ENCODE peak calls at places on chromosomes 3 and 15, in five cellular contexts. One of them, this sample, is unnamed.

GRCh38 chr3:96863129-96863740 is 48.8 kb downstream of the EPHA6 start:
- DNase-seq in fibroblast of the aortic adventitia: peak
- DNase-seq in ovary: peak
- DNase-seq in BJ: no peak
- DNase-seq in A549: peak
- DNase-seq in this sample: no peak

GRCh38 chr15:83380682-83381081 is 66.5 kb upstream of the SH3GL3 start:
- DNase-seq in fibroblast of the aortic adventitia: peak
- DNase-seq in ovary: no peak
- DNase-seq in BJ: no peak
- DNase-seq in A549: peak
- DNase-seq in this sample: no peak

GRCh38 chr3:54994026-54994626 is 66.3 kb upstream of the LRTM1 start:
- DNase-seq in ovary: no peak
- DNase-seq in A549: no peak
- DNase-seq in BJ: no peak
- DNase-seq in fibroblast of the aortic adventitia: no peak
- DNase-seq in this sample: no peak

GRCh38 chr3:123447749-123448502 is 964 bp downstream of the ADCY5 start:
- DNase-seq in ovary: peak
- DNase-seq in fibroblast of the aortic adventitia: no peak
- DNase-seq in A549: no peak
- DNase-seq in BJ: no peak
- DNase-seq in this sample: no peak

GRCh38 chr15:86650084-86650483 is 570.4 kb downstream of the AGBL1 start:
- DNase-seq in ovary: no peak
- DNase-seq in fibroblast of the aortic adventitia: peak
- DNase-seq in A549: peak
- DNase-seq in BJ: no peak
- DNase-seq in this sample: no peak

GRCh38 chr3:148955544-148956346 is 35.6 kb upstream of the GYG1 start:
- DNase-seq in ovary: peak
- DNase-seq in A549: peak
- DNase-seq in fibroblast of the aortic adventitia: peak
- DNase-seq in BJ: peak
- DNase-seq in this sample: no peak

GRCh38 chr15:78353093-78353492 is 12.9 kb downstream of the CRABP1 start:
- DNase-seq in A549: peak
- DNase-seq in BJ: no peak
- DNase-seq in fibroblast of the aortic adventitia: peak
- DNase-seq in ovary: no peak
- DNase-seq in this sample: no peak

GRCh38 chr15:55267401-55268053 is 22.1 kb downstream of the RAB27A start:
- DNase-seq in BJ: no peak
- DNase-seq in A549: no peak
- DNase-seq in fibroblast of the aortic adventitia: peak
- DNase-seq in ovary: no peak
- DNase-seq in this sample: no peak

GRCh38 chr3:143763568-143764162 is 84.6 kb downstream of the SLC9A9 start:
- DNase-seq in ovary: no peak
- DNase-seq in fibroblast of the aortic adventitia: peak
- DNase-seq in BJ: no peak
- DNase-seq in A549: peak
- DNase-seq in this sample: no peak

GRCh38 chr3:133330043-133330442 is 69.8 kb upstream of the BFSP2 start:
- DNase-seq in BJ: no peak
- DNase-seq in fibroblast of the aortic adventitia: no peak
- DNase-seq in ovary: no peak
- DNase-seq in A549: no peak
- DNase-seq in this sample: no peak

GRCh38 chr15:92429378-92430066 is 35.8 kb downstream of the ST8SIA2 start:
- DNase-seq in A549: peak
- DNase-seq in BJ: no peak
- DNase-seq in ovary: no peak
- DNase-seq in fibroblast of the aortic adventitia: peak
- DNase-seq in this sample: no peak

GRCh38 chr3:147945968-147946519 is 536.9 kb downstream of the ZIC1 start:
- DNase-seq in fibroblast of the aortic adventitia: peak
- DNase-seq in BJ: peak
- DNase-seq in ovary: no peak
- DNase-seq in A549: peak
- DNase-seq in this sample: peak

GRCh38 chr3:197713477-197713822 is 23.3 kb downstream of the RUBCN start:
- DNase-seq in fibroblast of the aortic adventitia: no peak
- DNase-seq in A549: no peak
- DNase-seq in ovary: no peak
- DNase-seq in BJ: no peak
- DNase-seq in this sample: no peak

GRCh38 chr15:29937956-29938355 is 115.7 kb upstream of the TJP1 start:
- DNase-seq in A549: no peak
- DNase-seq in fibroblast of the aortic adventitia: peak
- DNase-seq in BJ: no peak
- DNase-seq in ovary: no peak
- DNase-seq in this sample: no peak

GRCh38 chr15:34055868-34056595 is 17.0 kb upstream of the AVEN start:
- DNase-seq in A549: no peak
- DNase-seq in ovary: no peak
- DNase-seq in fibroblast of the aortic adventitia: peak
- DNase-seq in BJ: peak
- DNase-seq in this sample: no peak

GRCh38 chr15:92954578-92954977 is 54.5 kb downstream of the CHD2 start:
- DNase-seq in fibroblast of the aortic adventitia: no peak
- DNase-seq in ovary: no peak
- DNase-seq in BJ: no peak
- DNase-seq in A549: peak
- DNase-seq in this sample: no peak

GRCh38 chr3:189353988-189354735 is 182.4 kb downstream of the TPRG1 start:
- DNase-seq in A549: peak
- DNase-seq in BJ: no peak
- DNase-seq in ovary: no peak
- DNase-seq in fibroblast of the aortic adventitia: no peak
- DNase-seq in this sample: no peak

GRCh38 chr3:73576995-73577394 is 47.7 kb downstream of the PDZRN3 start:
- DNase-seq in ovary: no peak
- DNase-seq in fibroblast of the aortic adventitia: peak
- DNase-seq in A549: no peak
- DNase-seq in BJ: no peak
- DNase-seq in this sample: no peak

GRCh38 chr15:78650022-78650421 is 9.0 kb upstream of the CHRNB4 start:
- DNase-seq in ovary: no peak
- DNase-seq in A549: no peak
- DNase-seq in BJ: no peak
- DNase-seq in fibroblast of the aortic adventitia: no peak
- DNase-seq in this sample: no peak

GRCh38 chr3:73235768-73236167 is 174.3 kb downstream of the EBLN2 start:
- DNase-seq in fibroblast of the aortic adventitia: no peak
- DNase-seq in BJ: no peak
- DNase-seq in A549: no peak
- DNase-seq in ovary: no peak
- DNase-seq in this sample: no peak

GRCh38 chr3:156252656-156253055 is 132.3 kb downstream of the KCNAB1 start:
- DNase-seq in A549: no peak
- DNase-seq in ovary: no peak
- DNase-seq in fibroblast of the aortic adventitia: no peak
- DNase-seq in BJ: no peak
- DNase-seq in this sample: no peak

GRCh38 chr3:142888099-142888483 is 792 bp downstream of the PCOLCE2 start:
- DNase-seq in BJ: no peak
- DNase-seq in fibroblast of the aortic adventitia: peak
- DNase-seq in A549: peak
- DNase-seq in ovary: no peak
- DNase-seq in this sample: no peak

GRCh38 chr3:44429459-44429858 is 48.0 kb downstream of the ZNF445 start:
- DNase-seq in BJ: no peak
- DNase-seq in A549: no peak
- DNase-seq in fibroblast of the aortic adventitia: no peak
- DNase-seq in ovary: no peak
- DNase-seq in this sample: no peak

GRCh38 chr3:186502138-186502941 is 41.8 kb downstream of the CRYGS start:
- DNase-seq in fibroblast of the aortic adventitia: no peak
- DNase-seq in ovary: no peak
- DNase-seq in BJ: no peak
- DNase-seq in A549: no peak
- DNase-seq in this sample: no peak

GRCh38 chr15:45397116-45397665 is 18.8 kb upstream of the GATM start:
- DNase-seq in fibroblast of the aortic adventitia: no peak
- DNase-seq in ovary: no peak
- DNase-seq in BJ: no peak
- DNase-seq in A549: no peak
- DNase-seq in this sample: no peak

GRCh38 chr3:187567741-187568140 is 102.5 kb downstream of the SST start:
- DNase-seq in A549: no peak
- DNase-seq in BJ: peak
- DNase-seq in fibroblast of the aortic adventitia: peak
- DNase-seq in ovary: no peak
- DNase-seq in this sample: no peak

GRCh38 chr3:170469151-170470062 is 50.7 kb downstream of the CLDN11 start:
- DNase-seq in BJ: peak
- DNase-seq in fibroblast of the aortic adventitia: peak
- DNase-seq in ovary: peak
- DNase-seq in A549: peak
- DNase-seq in this sample: no peak

GRCh38 chr3:185656321-185656840 is 70.3 kb downstream of the SENP2 start:
- DNase-seq in ovary: peak
- DNase-seq in fibroblast of the aortic adventitia: peak
- DNase-seq in BJ: peak
- DNase-seq in A549: no peak
- DNase-seq in this sample: no peak

GRCh38 chr3:46695962-46696922 is 2.8 kb upstream of the ALS2CL start:
- DNase-seq in A549: no peak
- DNase-seq in BJ: no peak
- DNase-seq in fibroblast of the aortic adventitia: peak
- DNase-seq in ovary: peak
- DNase-seq in this sample: no peak

GRCh38 chr3:127275287-127275781 is 12.5 kb downstream of the PRR20G start:
- DNase-seq in A549: no peak
- DNase-seq in fibroblast of the aortic adventitia: peak
- DNase-seq in BJ: no peak
- DNase-seq in ovary: no peak
- DNase-seq in this sample: no peak

GRCh38 chr3:190004656-190005055 is 116.0 kb downstream of the P3H2 start:
- DNase-seq in fibroblast of the aortic adventitia: no peak
- DNase-seq in BJ: no peak
- DNase-seq in ovary: no peak
- DNase-seq in A549: no peak
- DNase-seq in this sample: no peak

GRCh38 chr3:172525116-172525613 is 1.9 kb upstream of the TNFSF10 start:
- DNase-seq in BJ: no peak
- DNase-seq in A549: no peak
- DNase-seq in fibroblast of the aortic adventitia: no peak
- DNase-seq in ovary: no peak
- DNase-seq in this sample: no peak

GRCh38 chr3:67655364-67656121 is 1.1 kb upstream of the SUCLG2 start:
- DNase-seq in A549: peak
- DNase-seq in BJ: no peak
- DNase-seq in ovary: peak
- DNase-seq in fibroblast of the aortic adventitia: no peak
- DNase-seq in this sample: no peak
- H3K4me3 ChIP-seq in A549: peak
- H3K4me3 ChIP-seq in BJ: no peak
- H3K4me3 ChIP-seq in ovary: peak
- H3K4me3 ChIP-seq in fibroblast of the aortic adventitia: peak
- H3K4me3 ChIP-seq in this sample: peak

DNA sequence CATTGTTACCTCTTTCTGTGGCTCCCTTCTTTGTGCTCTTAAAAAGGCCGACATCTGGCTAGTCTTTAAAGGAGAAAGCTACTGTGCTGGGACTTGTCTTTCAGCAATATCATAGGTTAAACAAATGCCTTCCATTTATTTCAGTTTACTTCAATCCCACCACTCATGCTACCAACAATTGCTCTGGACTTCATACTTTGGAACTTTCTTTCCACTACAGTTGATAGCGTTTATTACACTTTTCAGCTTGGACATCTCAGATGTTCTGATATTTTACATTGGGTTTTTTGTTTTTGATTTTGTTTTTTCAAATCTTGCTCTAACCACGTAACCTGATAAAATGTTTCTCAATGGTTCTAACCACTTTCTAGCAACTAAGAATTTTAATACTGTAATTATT is 1.2 kb upstream of the CBLB start:
- DNase-seq in fibroblast of the aortic adventitia: no peak
- DNase-seq in A549: no peak
- DNase-seq in ovary: no peak
- DNase-seq in BJ: no peak
- DNase-seq in this sample: no peak
- H3K4me3 ChIP-seq in fibroblast of the aortic adventitia: peak
- H3K4me3 ChIP-seq in A549: peak
- H3K4me3 ChIP-seq in ovary: peak
- H3K4me3 ChIP-seq in BJ: peak
- H3K4me3 ChIP-seq in this sample: peak

GRCh38 chr15:95192923-95193322 is 961.6 kb downstream of the MCTP2 start:
- DNase-seq in ovary: no peak
- DNase-seq in fibroblast of the aortic adventitia: no peak
- DNase-seq in BJ: no peak
- DNase-seq in A549: no peak
- DNase-seq in this sample: no peak

GRCh38 chr15:95196176-95196915 is 965.0 kb downstream of the MCTP2 start:
- DNase-seq in fibroblast of the aortic adventitia: no peak
- DNase-seq in A549: no peak
- DNase-seq in ovary: no peak
- DNase-seq in BJ: no peak
- DNase-seq in this sample: no peak
- H3K4me3 ChIP-seq in fibroblast of the aortic adventitia: no peak
- H3K4me3 ChIP-seq in A549: peak
- H3K4me3 ChIP-seq in ovary: no peak
- H3K4me3 ChIP-seq in BJ: no peak
- H3K4me3 ChIP-seq in this sample: no peak

GRCh38 chr3:168161696-168162095 is 66.0 kb upstream of the GOLIM4 start:
- DNase-seq in fibroblast of the aortic adventitia: peak
- DNase-seq in A549: no peak
- DNase-seq in BJ: no peak
- DNase-seq in ovary: no peak
- DNase-seq in this sample: no peak

GRCh38 chr3:168168743-168169142 is 73.0 kb upstream of the GOLIM4 start:
- DNase-seq in BJ: no peak
- DNase-seq in A549: no peak
- DNase-seq in ovary: no peak
- DNase-seq in fibroblast of the aortic adventitia: no peak
- DNase-seq in this sample: no peak

GRCh38 chr3:168162172-168162571 is 66.4 kb upstream of the GOLIM4 start:
- DNase-seq in A549: no peak
- DNase-seq in ovary: no peak
- DNase-seq in BJ: peak
- DNase-seq in fibroblast of the aortic adventitia: peak
- DNase-seq in this sample: no peak

GRCh38 chr3:168165390-168166269 is 69.9 kb upstream of the GOLIM4 start:
- DNase-seq in BJ: peak
- DNase-seq in A549: peak
- DNase-seq in fibroblast of the aortic adventitia: peak
- DNase-seq in ovary: peak
- DNase-seq in this sample: no peak
- H3K4me3 ChIP-seq in BJ: no peak
- H3K4me3 ChIP-seq in A549: no peak
- H3K4me3 ChIP-seq in fibroblast of the aortic adventitia: no peak
- H3K4me3 ChIP-seq in ovary: no peak
- H3K4me3 ChIP-seq in this sample: peak

GRCh38 chr3:105354429-105354828 is 12.3 kb upstream of the ALCAM start:
- DNase-seq in A549: no peak
- DNase-seq in ovary: no peak
- DNase-seq in fibroblast of the aortic adventitia: no peak
- DNase-seq in BJ: no peak
- DNase-seq in this sample: no peak
- H3K4me3 ChIP-seq in A549: no peak
- H3K4me3 ChIP-seq in ovary: no peak
- H3K4me3 ChIP-seq in fibroblast of the aortic adventitia: no peak
- H3K4me3 ChIP-seq in BJ: no peak
- H3K4me3 ChIP-seq in this sample: peak